ENCODE peak calls at places on chromosomes 13 and 19, in six cellular contexts. H is SK-N-SH, J is K562, Q is HepG2, L is NT2/D1, S is GM12878. V is an unnamed sample.

GRCh38 chr13:94967183-94968039 is 255.1 kb upstream of the SOX21 start:
- DNase-seq in H (peak), J (no peak), Q (no peak), L (no peak), S (no peak), V (no peak)

GRCh38 chr13:37640499-37640898 is 41.9 kb upstream of the POSTN start:
- DNase-seq in H (no peak), J (no peak), Q (no peak), L (peak), S (no peak), V (no peak)

GRCh38 chr13:91304740-91305139 is 42.7 kb upstream of the MIR17HG start:
- DNase-seq in H (no peak), J (no peak), Q (no peak), L (no peak), S (no peak), V (no peak)

GRCh38 chr13:51317262-51317661 is 22.2 kb upstream of the SERPINE3 start:
- DNase-seq in H (no peak), J (no peak), Q (no peak), L (no peak), S (no peak), V (no peak)

GRCh38 chr19:23403581-23404324 is 8.5 kb upstream of the ZNF91 start:
- DNase-seq in H (no peak), J (no peak), Q (peak), L (no peak), S (no peak), V (no peak)

GRCh38 chr13:100550433-100550832 is 38.2 kb downstream of the GGACT start:
- DNase-seq in H (no peak), J (no peak), Q (no peak), L (no peak), S (no peak), V (no peak)

GRCh38 chr13:106277483-106278154 is 257.8 kb downstream of the EFNB2 start:
- DNase-seq in H (no peak), J (no peak), Q (no peak), L (no peak), S (no peak), V (no peak)

GRCh38 chr19:31338069-31338767 is 11.0 kb downstream of the TSHZ3 start:
- DNase-seq in H (peak), J (peak), Q (peak), L (no peak), S (no peak), V (no peak)

GRCh38 chr19:5719274-5719960 is 529 bp downstream of the LONP1 start:
- DNase-seq in H (no peak), J (peak), Q (no peak), L (no peak), S (no peak), V (no peak)

GRCh38 chr13:113792236-113792770 is 33.3 kb downstream of the TMEM255B start:
- DNase-seq in H (no peak), J (no peak), Q (no peak), L (no peak), S (no peak), V (no peak)

GRCh38 chr19:35208121-35208520 is 20.4 kb downstream of the FAM187B start:
- DNase-seq in H (no peak), J (no peak), Q (no peak), L (no peak), S (no peak), V (no peak)

GRCh38 chr13:50409186-50409585 is 393.9 kb downstream of the KCNRG start:
- DNase-seq in H (no peak), J (no peak), Q (no peak), L (no peak), S (no peak), V (no peak)

GRCh38 chr19:53818756-53819155 is 5.4 kb downstream of the NLRP12 start:
- DNase-seq in H (no peak), J (no peak), Q (no peak), L (no peak), S (no peak), V (no peak)

GRCh38 chr13:75486146-75486545 is 4.2 kb upstream of the TBC1D4 start:
- DNase-seq in H (no peak), J (no peak), Q (peak), L (no peak), S (no peak), V (no peak)

GRCh38 chr13:24074687-24075086 is 85.8 kb upstream of the SPATA13 start:
- DNase-seq in H (no peak), J (no peak), Q (no peak), L (no peak), S (no peak), V (no peak)

GRCh38 chr13:20353973-20354372 is 121.9 kb upstream of the GJB6 start:
- DNase-seq in H (no peak), J (no peak), Q (no peak), L (no peak), S (no peak), V (no peak)

GRCh38 chr19:56112313-56112709 is 8.8 kb downstream of the ZNF787 start:
- DNase-seq in H (peak), J (no peak), Q (no peak), L (no peak), S (no peak), V (no peak)

GRCh38 chr13:79522583-79522982 is 41.6 kb downstream of the NDFIP2 start:
- DNase-seq in H (no peak), J (no peak), Q (no peak), L (no peak), S (peak), V (no peak)

GRCh38 chr13:75650991-75651390 is 14.9 kb downstream of the LMO7 start:
- DNase-seq in H (no peak), J (no peak), Q (no peak), L (no peak), S (no peak), V (no peak)

GRCh38 chr19:40465025-40465780 is at the start of gene BLVRB:
- DNase-seq in H (no peak), J (no peak), Q (peak), L (no peak), S (no peak), V (no peak)

GRCh38 chr13:21013682-21014038 is 47.7 kb downstream of the LATS2 start:
- DNase-seq in H (no peak), J (no peak), Q (no peak), L (no peak), S (no peak), V (no peak)

GRCh38 chr13:59842507-59842906 is 321.2 kb downstream of the DIAPH3 start:
- DNase-seq in H (no peak), J (no peak), Q (no peak), L (no peak), S (no peak), V (no peak)

GRCh38 chr19:58181902-58182576 is 822 bp upstream of the ZNF274 start:
- DNase-seq in H (no peak), J (peak), Q (peak), L (no peak), S (no peak), V (no peak)

GRCh38 chr19:58182989-58183821 is at the start of gene ZNF274:
- DNase-seq in H (peak), J (peak), Q (peak), L (peak), S (peak), V (peak)

GRCh38 chr19:58182577-58182988 is 278 bp upstream of the ZNF274 start:
- DNase-seq in H (peak), J (peak), Q (no peak), L (no peak), S (no peak), V (no peak)

GRCh38 chr19:58183822-58184215 is 958 bp downstream of the ZNF274 start:
- DNase-seq in H (no peak), J (no peak), Q (no peak), L (no peak), S (no peak), V (no peak)
- TF ChIP-seq YY1 in H (no peak), J (no peak), Q (no peak), L (no peak), S (no peak), V (no peak)

GRCh38 chr13:103104340-103104739 is 38.1 kb upstream of the SLC10A2 start:
- DNase-seq in H (no peak), J (no peak), Q (no peak), L (peak), S (no peak), V (no peak)
- TF ChIP-seq YY1 in H (no peak), J (no peak), Q (no peak), L (no peak), S (no peak), V (no peak)

DNA sequence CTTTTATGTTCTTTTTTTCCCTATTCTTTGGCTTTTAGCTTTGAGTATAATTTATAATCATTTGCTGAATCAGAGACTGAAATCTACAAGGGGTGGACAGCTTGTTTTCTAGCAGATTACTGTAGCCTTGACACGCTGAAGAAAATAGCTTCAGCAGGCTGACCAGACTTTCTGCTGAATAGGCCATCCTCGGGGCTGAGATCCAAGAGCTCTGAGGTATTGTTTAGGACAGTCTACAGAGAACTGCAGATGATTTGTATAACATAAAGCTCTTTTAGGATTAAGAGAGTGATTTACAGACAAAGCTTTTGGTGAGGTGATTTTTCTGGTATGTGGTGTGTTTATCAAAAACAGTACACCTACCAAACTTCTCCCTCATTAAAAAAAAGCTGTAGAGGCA is 16.8 kb downstream of the POLR1D start:
- DNase-seq in H (no peak), J (no peak), Q (no peak), L (no peak), S (no peak), V (no peak)
- TF ChIP-seq YY1 in H (no peak), J (no peak), Q (no peak), L (no peak), S (no peak), V (no peak)

GRCh38 chr13:97353927-97354326 is 80.0 kb upstream of the RAP2A start:
- DNase-seq in H (no peak), J (no peak), Q (no peak), L (no peak), S (no peak), V (no peak)
- TF ChIP-seq YY1 in H (no peak), J (no peak), Q (no peak), L (no peak), S (no peak), V (no peak)

DNA sequence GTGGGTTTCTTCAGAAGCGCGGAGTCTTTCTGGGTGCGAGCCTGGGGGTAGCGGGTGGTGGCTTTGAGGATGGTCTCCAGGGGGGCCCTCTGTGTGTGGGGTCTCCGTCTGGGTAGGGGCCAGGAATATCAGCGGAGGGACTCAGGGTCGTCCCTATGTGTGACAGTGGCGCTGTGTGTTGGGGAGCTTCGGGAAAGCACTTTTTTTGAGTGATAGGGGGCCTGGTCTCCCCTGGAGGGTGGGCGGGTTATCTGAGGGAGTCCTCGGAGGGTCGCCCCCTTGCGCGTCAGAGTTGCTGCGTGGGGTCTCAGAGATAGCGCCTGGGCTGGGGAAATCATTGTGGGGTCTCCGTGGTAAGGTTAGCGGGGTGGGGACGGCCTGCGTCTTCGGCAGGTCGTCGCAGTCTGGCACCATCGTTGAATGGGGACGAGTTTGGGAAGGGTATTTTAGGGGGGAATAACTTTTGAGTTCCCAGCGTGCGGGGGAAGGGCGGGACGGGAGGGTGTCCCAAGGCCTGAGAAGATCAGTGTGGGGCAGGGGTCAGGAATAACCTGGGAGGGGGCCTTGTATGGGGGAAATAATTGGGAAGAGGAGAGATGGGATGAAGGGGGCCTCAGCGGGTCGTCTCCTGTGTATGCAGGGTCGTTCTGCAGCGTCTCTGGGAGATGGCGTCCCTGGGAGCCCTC is 851 bp downstream of the IER2 start:
- DNase-seq in H (no peak), J (peak), Q (no peak), L (no peak), S (no peak), V (no peak)
- TF ChIP-seq YY1 in H (no peak), J (no peak), Q (no peak), L (peak), S (no peak), V (no peak)

GRCh38 chr19:2173388-2173787 is 9.7 kb downstream of the DOT1L start:
- DNase-seq in H (no peak), J (no peak), Q (no peak), L (no peak), S (no peak), V (no peak)
- TF ChIP-seq YY1 in H (no peak), J (no peak), Q (no peak), L (no peak), S (no peak), V (no peak)

GRCh38 chr13:102651392-102651791 is 43.5 kb downstream of the METTL21C start:
- DNase-seq in H (no peak), J (no peak), Q (no peak), L (no peak), S (no peak), V (no peak)
- TF ChIP-seq YY1 in H (no peak), J (no peak), Q (no peak), L (no peak), S (no peak), V (no peak)

GRCh38 chr19:29731331-29731850 is 16.3 kb upstream of the C19orf12 start:
- DNase-seq in H (no peak), J (no peak), Q (no peak), L (no peak), S (no peak), V (no peak)
- TF ChIP-seq YY1 in H (no peak), J (no peak), Q (no peak), L (no peak), S (no peak), V (no peak)

GRCh38 chr13:109833940-109834339 is 47.6 kb upstream of the IRS2 start:
- DNase-seq in H (no peak), J (no peak), Q (no peak), L (no peak), S (no peak), V (no peak)

GRCh38 chr13:109840201-109840892 is 54.0 kb upstream of the IRS2 start:
- DNase-seq in H (no peak), J (no peak), Q (no peak), L (no peak), S (no peak), V (peak)

GRCh38 chr13:109833071-109833470 is 46.7 kb upstream of the IRS2 start:
- DNase-seq in H (no peak), J (no peak), Q (no peak), L (no peak), S (no peak), V (no peak)

GRCh38 chr13:109836629-109837607 is 50.5 kb upstream of the IRS2 start:
- DNase-seq in H (no peak), J (no peak), Q (peak), L (no peak), S (peak), V (no peak)

DNA sequence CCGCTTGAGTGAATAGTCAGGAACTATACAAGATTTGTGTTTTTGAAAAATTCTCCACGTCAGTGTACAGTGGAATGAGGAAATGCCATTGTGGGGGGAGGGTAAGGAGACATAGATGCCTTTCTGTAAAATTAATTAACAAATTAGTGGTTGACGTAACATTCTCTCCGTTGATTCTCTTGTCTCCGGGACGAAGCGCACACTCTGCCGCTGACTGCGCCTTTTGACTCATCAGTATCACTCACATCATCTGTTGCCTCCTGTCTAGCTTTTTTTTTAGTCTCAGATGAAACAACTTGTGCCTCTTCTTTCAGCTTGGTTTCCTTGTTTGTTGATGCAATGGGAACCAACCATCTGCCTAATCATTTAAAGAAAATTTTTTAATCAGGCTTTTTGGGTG is 48.9 kb upstream of the IRS2 start:
- DNase-seq in H (no peak), J (no peak), Q (no peak), L (no peak), S (no peak), V (no peak)
- TF ChIP-seq YY1 in H (no peak), J (no peak), Q (no peak), L (no peak), S (no peak), V (no peak)